ENCODE peak calls at places on chromosomes 2 and 18, in four cellular contexts. One of them, this sample, is unnamed.

GRCh38 chr2:171523339-171523931 is 1.2 kb downstream of the CYBRD1 start:
- DNase-seq in mammary epithelial cell: peak; percentile 54
- DNase-seq in neural progenitor cell: peak; percentile 82
- DNase-seq in PC-3: peak; percentile 52
- DNase-seq in this sample: peak; percentile 91

GRCh38 chr18:11147962-11148654 is 1.3 kb downstream of the PIEZO2 start:
- DNase-seq in mammary epithelial cell: no peak
- DNase-seq in neural progenitor cell: no peak
- DNase-seq in PC-3: no peak
- DNase-seq in this sample: peak; percentile 22

GRCh38 chr2:208541982-208542464 is 135.4 kb downstream of the PTH2R start:
- DNase-seq in mammary epithelial cell: no peak
- DNase-seq in neural progenitor cell: no peak
- DNase-seq in PC-3: no peak
- DNase-seq in this sample: no peak

GRCh38 chr2:222813177-222813843 is 47.5 kb upstream of the ACSL3 start:
- DNase-seq in mammary epithelial cell: peak; percentile 89
- DNase-seq in neural progenitor cell: no peak
- DNase-seq in PC-3: peak; percentile 76
- DNase-seq in this sample: peak; percentile 49

GRCh38 chr2:45458909-45459563 is 152.0 kb downstream of the SRBD1 start:
- DNase-seq in mammary epithelial cell: peak; percentile 60
- DNase-seq in neural progenitor cell: no peak
- DNase-seq in PC-3: peak; percentile 86
- DNase-seq in this sample: peak; percentile 78

GRCh38 chr2:9249036-9249800 is 42.6 kb downstream of the ASAP2 start:
- DNase-seq in mammary epithelial cell: peak; percentile 88
- DNase-seq in neural progenitor cell: no peak
- DNase-seq in PC-3: peak; percentile 63
- DNase-seq in this sample: peak; percentile 94

GRCh38 chr2:11597538-11598225 is 63.8 kb downstream of the GREB1 start:
- DNase-seq in mammary epithelial cell: no peak
- DNase-seq in neural progenitor cell: no peak
- DNase-seq in PC-3: no peak
- DNase-seq in this sample: no peak

GRCh38 chr2:218849721-218850120 is 9.9 kb upstream of the WNT6 start:
- DNase-seq in mammary epithelial cell: peak; percentile 67
- DNase-seq in neural progenitor cell: no peak
- DNase-seq in PC-3: peak; percentile 62
- DNase-seq in this sample: no peak

GRCh38 chr2:67927489-67927888 is 135.3 kb downstream of the C1D start:
- DNase-seq in mammary epithelial cell: no peak
- DNase-seq in neural progenitor cell: peak; percentile 33
- DNase-seq in PC-3: no peak
- DNase-seq in this sample: no peak

GRCh38 chr2:64101141-64101591 is 43.1 kb downstream of the PELI1 start:
- DNase-seq in mammary epithelial cell: no peak
- DNase-seq in neural progenitor cell: no peak
- DNase-seq in PC-3: no peak
- DNase-seq in this sample: peak; percentile 59

GRCh38 chr2:10164611-10165010 is 42.1 kb downstream of the RRM2 start:
- DNase-seq in mammary epithelial cell: no peak
- DNase-seq in neural progenitor cell: no peak
- DNase-seq in PC-3: no peak
- DNase-seq in this sample: no peak

GRCh38 chr2:196939381-196939780 is 12.9 kb upstream of the PGAP1 start:
- DNase-seq in mammary epithelial cell: peak; percentile 67
- DNase-seq in neural progenitor cell: no peak
- DNase-seq in PC-3: peak; percentile 71
- DNase-seq in this sample: peak; percentile 67

GRCh38 chr18:54585743-54586142 is 5.3 kb upstream of the DYNAP start:
- DNase-seq in mammary epithelial cell: no peak
- DNase-seq in neural progenitor cell: no peak
- DNase-seq in PC-3: no peak
- DNase-seq in this sample: no peak

GRCh38 chr18:35028556-35028955 is 12.7 kb upstream of the MAPRE2 start:
- DNase-seq in mammary epithelial cell: no peak
- DNase-seq in neural progenitor cell: no peak
- DNase-seq in PC-3: no peak
- DNase-seq in this sample: peak; percentile 56

GRCh38 chr2:25966531-25967265 is 15.6 kb downstream of the KIF3C start:
- DNase-seq in mammary epithelial cell: no peak
- DNase-seq in neural progenitor cell: no peak
- DNase-seq in PC-3: no peak
- DNase-seq in this sample: no peak

GRCh38 chr2:67891642-67892041 is 171.2 kb downstream of the C1D start:
- DNase-seq in mammary epithelial cell: no peak
- DNase-seq in neural progenitor cell: no peak
- DNase-seq in PC-3: no peak
- DNase-seq in this sample: no peak

GRCh38 chr2:23632386-23632785 is 247.4 kb downstream of the KLHL29 start:
- DNase-seq in mammary epithelial cell: no peak
- DNase-seq in neural progenitor cell: no peak
- DNase-seq in PC-3: no peak
- DNase-seq in this sample: no peak

GRCh38 chr2:69466728-69467127 is 29.5 kb upstream of the NFU1 start:
- DNase-seq in mammary epithelial cell: no peak
- DNase-seq in neural progenitor cell: no peak
- DNase-seq in PC-3: no peak
- DNase-seq in this sample: no peak

GRCh38 chr2:108612514-108613183 is 78.4 kb downstream of the LIMS1 start:
- DNase-seq in mammary epithelial cell: peak; percentile 94
- DNase-seq in neural progenitor cell: no peak
- DNase-seq in PC-3: no peak
- DNase-seq in this sample: no peak

GRCh38 chr18:50058731-50059130 is 136.2 kb downstream of the MYO5B start:
- DNase-seq in mammary epithelial cell: no peak
- DNase-seq in neural progenitor cell: no peak
- DNase-seq in PC-3: no peak
- DNase-seq in this sample: no peak

GRCh38 chr18:79736230-79736629 is 56.6 kb downstream of the CTDP1 start:
- DNase-seq in mammary epithelial cell: no peak
- DNase-seq in neural progenitor cell: no peak
- DNase-seq in PC-3: no peak
- DNase-seq in this sample: no peak

GRCh38 chr18:27298215-27298804 is 113.2 kb upstream of the CHST9 start:
- DNase-seq in mammary epithelial cell: peak; percentile 8
- DNase-seq in neural progenitor cell: peak; percentile 31
- DNase-seq in PC-3: peak; percentile 25
- DNase-seq in this sample: no peak

GRCh38 chr2:173050684-173051083 is 25.0 kb upstream of the MAP3K20 start:
- DNase-seq in mammary epithelial cell: no peak
- DNase-seq in neural progenitor cell: no peak
- DNase-seq in PC-3: peak; percentile 22
- DNase-seq in this sample: no peak

GRCh38 chr2:190867832-190868231 is 12.8 kb upstream of the GLS start:
- DNase-seq in mammary epithelial cell: no peak
- DNase-seq in neural progenitor cell: no peak
- DNase-seq in PC-3: no peak
- DNase-seq in this sample: no peak

GRCh38 chr2:190655113-190655512 is 6.2 kb downstream of the NAB1 start:
- DNase-seq in mammary epithelial cell: no peak
- DNase-seq in neural progenitor cell: no peak
- DNase-seq in PC-3: no peak
- DNase-seq in this sample: no peak

GRCh38 chr2:169585673-169586072 is 1.5 kb downstream of the PPIG start:
- DNase-seq in mammary epithelial cell: no peak
- DNase-seq in neural progenitor cell: no peak
- DNase-seq in PC-3: no peak
- DNase-seq in this sample: peak; percentile 27

GRCh38 chr2:84888401-84889276 is 7.8 kb upstream of the TRABD2A start:
- DNase-seq in mammary epithelial cell: peak; percentile 65
- DNase-seq in neural progenitor cell: no peak
- DNase-seq in PC-3: no peak
- DNase-seq in this sample: peak; percentile 82

GRCh38 chr2:201237486-201238241 is 22.7 kb upstream of the CASP8 start:
- DNase-seq in mammary epithelial cell: no peak
- DNase-seq in neural progenitor cell: no peak
- DNase-seq in PC-3: no peak
- DNase-seq in this sample: peak; percentile 60

GRCh38 chr2:197256771-197257170 is 53.8 kb downstream of the ANKRD44 start:
- DNase-seq in mammary epithelial cell: no peak
- DNase-seq in neural progenitor cell: no peak
- DNase-seq in PC-3: no peak
- DNase-seq in this sample: no peak

GRCh38 chr2:9972621-9973445 is 21.3 kb downstream of the GRHL1 start:
- DNase-seq in mammary epithelial cell: peak; percentile 84
- DNase-seq in neural progenitor cell: no peak
- DNase-seq in PC-3: peak; percentile 41
- DNase-seq in this sample: peak; percentile 92

GRCh38 chr18:79792988-79793355 is 4.8 kb upstream of the KCNG2 start:
- DNase-seq in mammary epithelial cell: no peak
- DNase-seq in neural progenitor cell: no peak
- DNase-seq in PC-3: no peak
- DNase-seq in this sample: no peak

GRCh38 chr2:170712653-170713279 is 2.4 kb upstream of the SP5 start:
- DNase-seq in mammary epithelial cell: no peak
- DNase-seq in neural progenitor cell: peak; percentile 51
- DNase-seq in PC-3: no peak
- DNase-seq in this sample: no peak

DNA sequence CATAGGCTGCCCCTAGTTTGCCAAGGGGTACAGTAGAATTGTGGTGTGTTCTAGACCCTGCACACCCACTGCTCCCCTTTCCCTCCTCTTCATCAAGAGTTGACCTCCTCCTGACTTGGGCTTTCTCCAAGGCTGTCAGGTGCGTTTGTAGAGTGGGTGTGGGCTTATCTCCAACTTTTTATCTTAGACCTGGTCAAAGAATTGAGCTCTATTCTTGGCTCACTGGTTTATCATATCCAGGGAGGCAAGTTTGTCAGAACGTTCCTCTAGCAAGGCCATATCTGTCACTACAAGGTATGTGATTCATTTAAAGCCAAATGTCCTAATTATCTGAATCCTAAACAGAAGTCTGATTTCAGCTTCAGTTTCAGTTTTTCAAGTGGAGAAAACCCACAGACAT is 117.2 kb upstream of the MGAT5 start:
- DNase-seq in mammary epithelial cell: no peak
- DNase-seq in neural progenitor cell: no peak
- DNase-seq in PC-3: no peak
- DNase-seq in this sample: no peak
- H3K4me1 ChIP-seq in mammary epithelial cell: peaks cover 45% of the 10 kb centered on the region
- H3K4me1 ChIP-seq in neural progenitor cell: peaks cover 22% of the 10 kb centered on the region
- H3K4me1 ChIP-seq in PC-3: peaks cover 23% of the 10 kb centered on the region
- H3K4me1 ChIP-seq in this sample: peaks cover 20% of the 10 kb centered on the region

DNA sequence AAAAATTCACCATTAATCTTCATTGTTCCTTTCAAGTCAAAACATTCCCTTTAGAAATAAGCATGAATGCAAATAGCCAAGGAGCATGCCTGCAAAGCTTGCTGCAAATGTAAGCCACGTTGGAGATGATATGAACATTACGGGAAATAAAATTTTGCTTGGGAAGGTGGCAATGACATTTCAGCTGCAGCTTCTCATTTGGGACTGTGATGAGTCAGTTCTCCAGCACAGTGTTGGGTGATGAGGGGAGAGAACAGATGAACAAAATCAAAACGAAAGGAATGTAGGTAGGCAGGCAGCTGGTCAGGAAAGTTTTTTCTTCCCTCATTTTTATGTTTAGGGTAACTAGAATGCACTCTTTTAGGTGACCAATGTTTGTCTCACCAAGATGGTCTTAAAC is 65.3 kb upstream of the CHRNA1 start:
- DNase-seq in mammary epithelial cell: no peak
- DNase-seq in neural progenitor cell: no peak
- DNase-seq in PC-3: no peak
- DNase-seq in this sample: no peak
- H3K27ac ChIP-seq in mammary epithelial cell: no peak overlapping the region
- H3K27ac ChIP-seq in neural progenitor cell: peak overlapping the region; percentile 15
- H3K27ac ChIP-seq in PC-3: no peak overlapping the region
- H3K27ac ChIP-seq in this sample: peak overlapping the region; percentile 25

GRCh38 chr18:22170421-22171262 is 1.3 kb downstream of the GATA6 start:
- DNase-seq in mammary epithelial cell: peak; percentile 70
- DNase-seq in neural progenitor cell: peak; percentile 61
- DNase-seq in PC-3: peak; percentile 59
- DNase-seq in this sample: peak; percentile 91
- TF ChIP-seq EZH2 in mammary epithelial cell: no peak
- TF ChIP-seq EZH2 in neural progenitor cell: peak; percentile 94
- TF ChIP-seq EZH2 in PC-3: no peak
- TF ChIP-seq EZH2 in this sample: no peak

GRCh38 chr18:24018299-24018910 is 3.9 kb downstream of the TTC39C start:
- DNase-seq in mammary epithelial cell: no peak
- DNase-seq in neural progenitor cell: no peak
- DNase-seq in PC-3: no peak
- DNase-seq in this sample: no peak
- H3K4me1 ChIP-seq in mammary epithelial cell: peaks cover 34% of the 10 kb centered on the region
- H3K4me1 ChIP-seq in neural progenitor cell: peaks cover 7% of the 10 kb centered on the region
- H3K4me1 ChIP-seq in PC-3: peaks cover 37% of the 10 kb centered on the region
- H3K4me1 ChIP-seq in this sample: peaks cover 25% of the 10 kb centered on the region

GRCh38 chr2:74183878-74184277 is 5.2 kb upstream of the MOB1A start:
- DNase-seq in mammary epithelial cell: no peak
- DNase-seq in neural progenitor cell: no peak
- DNase-seq in PC-3: no peak
- DNase-seq in this sample: no peak
- H3K27ac ChIP-seq in mammary epithelial cell: no peak overlapping the region
- H3K27ac ChIP-seq in neural progenitor cell: no peak overlapping the region
- H3K27ac ChIP-seq in PC-3: no peak overlapping the region
- H3K27ac ChIP-seq in this sample: no peak overlapping the region

DNA sequence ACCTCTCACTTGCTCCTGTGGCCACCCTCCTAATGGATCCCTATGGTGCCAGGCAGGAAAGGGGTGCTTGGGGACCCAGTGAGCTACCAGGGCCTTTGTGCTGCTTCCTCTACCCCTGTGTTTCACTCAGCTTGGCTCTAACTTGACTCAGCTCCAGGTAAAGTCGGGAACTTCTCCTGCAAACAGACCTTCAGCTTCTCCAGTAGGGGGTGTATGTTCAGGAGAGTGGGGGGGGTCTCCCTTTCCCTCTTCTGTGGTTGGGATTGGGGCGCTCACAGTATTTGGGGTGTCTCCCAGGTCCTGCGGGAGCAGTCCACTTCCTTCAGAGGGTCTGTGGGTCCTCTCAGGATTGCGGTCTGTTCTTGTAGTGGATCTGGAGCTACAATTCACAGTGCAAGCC is 26.2 kb upstream of the SAP130 start:
- DNase-seq in mammary epithelial cell: no peak
- DNase-seq in neural progenitor cell: no peak
- DNase-seq in PC-3: no peak
- DNase-seq in this sample: no peak
- TF ChIP-seq EZH2 in mammary epithelial cell: no peak
- TF ChIP-seq EZH2 in neural progenitor cell: no peak
- TF ChIP-seq EZH2 in PC-3: no peak
- TF ChIP-seq EZH2 in this sample: no peak

DNA sequence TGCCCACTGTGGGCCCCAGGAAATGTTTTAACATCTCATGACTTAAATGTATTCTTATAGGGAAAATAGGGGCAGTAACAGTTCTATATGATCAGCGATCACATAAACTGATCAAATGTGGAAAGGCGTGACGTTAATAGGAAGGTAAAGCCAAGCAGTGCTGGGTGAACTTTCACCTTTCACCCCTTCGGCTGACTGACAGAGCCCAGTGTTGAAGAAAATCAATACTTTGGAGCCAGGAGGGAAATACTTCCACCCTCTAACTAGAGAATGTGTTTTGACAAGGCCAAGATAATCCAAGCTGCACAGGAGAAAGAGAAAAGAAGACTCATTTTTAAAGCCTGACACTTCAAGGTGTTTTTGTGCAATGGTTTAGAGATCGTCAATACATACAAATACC is 116.5 kb upstream of the BOD1L2 start:
- DNase-seq in mammary epithelial cell: no peak
- DNase-seq in neural progenitor cell: no peak
- DNase-seq in PC-3: no peak
- DNase-seq in this sample: no peak
- H3K4me1 ChIP-seq in mammary epithelial cell: peaks cover 3% of the 10 kb centered on the region
- H3K4me1 ChIP-seq in neural progenitor cell: no peaks in the 10 kb centered on the region
- H3K4me1 ChIP-seq in PC-3: no peaks in the 10 kb centered on the region
- H3K4me1 ChIP-seq in this sample: peaks cover 4% of the 10 kb centered on the region